ENCODE peak calls at places on chromosomes 11 and 22, in seven cellular contexts. One of them, this sample, is unnamed.

GRCh38 chr11:126405374-126405773 is 49.9 kb downstream of the ST3GAL4 start:
- DNase-seq in NCI-H1417: no peak
- DNase-seq in activated T-helper 1 cell treated with anti-CD3 and anti-CD28 coated beads, Interleukin-2, amount 50 U/mL, for 16 hours: no peak
- DNase-seq in C1 segment of cervical spinal cord: no peak
- DNase-seq in stimulated activated CD4-positive, alpha-beta T cell treated with anti-CD3 and anti-CD28 coated beads, Interleukin-2, amount 100 ng/mL, for 24 hours: no peak
- DNase-seq in NCI-H146: no peak
- DNase-seq in pancreas: no peak
- DNase-seq in this sample: no peak

GRCh38 chr11:76193219-76193618 is 13.1 kb downstream of the WNT11 start:
- DNase-seq in NCI-H1417: no peak
- DNase-seq in activated T-helper 1 cell treated with anti-CD3 and anti-CD28 coated beads, Interleukin-2, amount 50 U/mL, for 16 hours: no peak
- DNase-seq in C1 segment of cervical spinal cord: no peak
- DNase-seq in stimulated activated CD4-positive, alpha-beta T cell treated with anti-CD3 and anti-CD28 coated beads, Interleukin-2, amount 100 ng/mL, for 24 hours: no peak
- DNase-seq in NCI-H146: no peak
- DNase-seq in pancreas: no peak
- DNase-seq in this sample: no peak

GRCh38 chr11:131389582-131389981 is 19.2 kb downstream of the NTM start:
- DNase-seq in NCI-H1417: no peak
- DNase-seq in activated T-helper 1 cell treated with anti-CD3 and anti-CD28 coated beads, Interleukin-2, amount 50 U/mL, for 16 hours: no peak
- DNase-seq in C1 segment of cervical spinal cord: no peak
- DNase-seq in stimulated activated CD4-positive, alpha-beta T cell treated with anti-CD3 and anti-CD28 coated beads, Interleukin-2, amount 100 ng/mL, for 24 hours: no peak
- DNase-seq in NCI-H146: no peak
- DNase-seq in pancreas: no peak
- DNase-seq in this sample: no peak

GRCh38 chr11:6926208-6927029 is at the start of gene ZNF215:
- DNase-seq in NCI-H1417: peak
- DNase-seq in activated T-helper 1 cell treated with anti-CD3 and anti-CD28 coated beads, Interleukin-2, amount 50 U/mL, for 16 hours: no peak
- DNase-seq in C1 segment of cervical spinal cord: no peak
- DNase-seq in stimulated activated CD4-positive, alpha-beta T cell treated with anti-CD3 and anti-CD28 coated beads, Interleukin-2, amount 100 ng/mL, for 24 hours: peak
- DNase-seq in NCI-H146: peak
- DNase-seq in pancreas: peak
- DNase-seq in this sample: peak

GRCh38 chr11:19605500-19606371 is 106.9 kb upstream of the NAV2 start:
- DNase-seq in NCI-H1417: peak
- DNase-seq in activated T-helper 1 cell treated with anti-CD3 and anti-CD28 coated beads, Interleukin-2, amount 50 U/mL, for 16 hours: no peak
- DNase-seq in C1 segment of cervical spinal cord: no peak
- DNase-seq in stimulated activated CD4-positive, alpha-beta T cell treated with anti-CD3 and anti-CD28 coated beads, Interleukin-2, amount 100 ng/mL, for 24 hours: no peak
- DNase-seq in NCI-H146: no peak
- DNase-seq in pancreas: no peak
- DNase-seq in this sample: no peak

GRCh38 chr22:30947821-30948454 is 20.6 kb downstream of the MORC2 start:
- DNase-seq in NCI-H1417: no peak
- DNase-seq in activated T-helper 1 cell treated with anti-CD3 and anti-CD28 coated beads, Interleukin-2, amount 50 U/mL, for 16 hours: no peak
- DNase-seq in C1 segment of cervical spinal cord: peak
- DNase-seq in stimulated activated CD4-positive, alpha-beta T cell treated with anti-CD3 and anti-CD28 coated beads, Interleukin-2, amount 100 ng/mL, for 24 hours: no peak
- DNase-seq in NCI-H146: no peak
- DNase-seq in pancreas: no peak
- DNase-seq in this sample: no peak

GRCh38 chr22:35524966-35525686 is 15.5 kb upstream of the RASD2 start:
- DNase-seq in NCI-H1417: peak
- DNase-seq in activated T-helper 1 cell treated with anti-CD3 and anti-CD28 coated beads, Interleukin-2, amount 50 U/mL, for 16 hours: no peak
- DNase-seq in C1 segment of cervical spinal cord: peak
- DNase-seq in stimulated activated CD4-positive, alpha-beta T cell treated with anti-CD3 and anti-CD28 coated beads, Interleukin-2, amount 100 ng/mL, for 24 hours: no peak
- DNase-seq in NCI-H146: peak
- DNase-seq in pancreas: no peak
- DNase-seq in this sample: peak

GRCh38 chr11:120153221-120153620 is 15.3 kb upstream of the TRIM29 start:
- DNase-seq in NCI-H1417: no peak
- DNase-seq in activated T-helper 1 cell treated with anti-CD3 and anti-CD28 coated beads, Interleukin-2, amount 50 U/mL, for 16 hours: no peak
- DNase-seq in C1 segment of cervical spinal cord: no peak
- DNase-seq in stimulated activated CD4-positive, alpha-beta T cell treated with anti-CD3 and anti-CD28 coated beads, Interleukin-2, amount 100 ng/mL, for 24 hours: no peak
- DNase-seq in NCI-H146: no peak
- DNase-seq in pancreas: no peak
- DNase-seq in this sample: no peak

GRCh38 chr11:118658372-118659313 is 20.8 kb downstream of the TREH start:
- DNase-seq in NCI-H1417: no peak
- DNase-seq in activated T-helper 1 cell treated with anti-CD3 and anti-CD28 coated beads, Interleukin-2, amount 50 U/mL, for 16 hours: no peak
- DNase-seq in C1 segment of cervical spinal cord: no peak
- DNase-seq in stimulated activated CD4-positive, alpha-beta T cell treated with anti-CD3 and anti-CD28 coated beads, Interleukin-2, amount 100 ng/mL, for 24 hours: no peak
- DNase-seq in NCI-H146: no peak
- DNase-seq in pancreas: no peak
- DNase-seq in this sample: no peak

GRCh38 chr22:50200333-50201190 is at the start of gene SELENOO:
- DNase-seq in NCI-H1417: peak
- DNase-seq in activated T-helper 1 cell treated with anti-CD3 and anti-CD28 coated beads, Interleukin-2, amount 50 U/mL, for 16 hours: peak
- DNase-seq in C1 segment of cervical spinal cord: peak
- DNase-seq in stimulated activated CD4-positive, alpha-beta T cell treated with anti-CD3 and anti-CD28 coated beads, Interleukin-2, amount 100 ng/mL, for 24 hours: peak
- DNase-seq in NCI-H146: peak
- DNase-seq in pancreas: peak
- DNase-seq in this sample: peak

GRCh38 chr22:23243006-23243573 is 62.8 kb downstream of the BCR start:
- DNase-seq in NCI-H1417: no peak
- DNase-seq in activated T-helper 1 cell treated with anti-CD3 and anti-CD28 coated beads, Interleukin-2, amount 50 U/mL, for 16 hours: peak
- DNase-seq in C1 segment of cervical spinal cord: no peak
- DNase-seq in stimulated activated CD4-positive, alpha-beta T cell treated with anti-CD3 and anti-CD28 coated beads, Interleukin-2, amount 100 ng/mL, for 24 hours: peak
- DNase-seq in NCI-H146: no peak
- DNase-seq in pancreas: no peak
- DNase-seq in this sample: no peak

GRCh38 chr11:57680552-57680874 is 12.6 kb downstream of the ZDHHC5 start:
- DNase-seq in NCI-H1417: no peak
- DNase-seq in activated T-helper 1 cell treated with anti-CD3 and anti-CD28 coated beads, Interleukin-2, amount 50 U/mL, for 16 hours: no peak
- DNase-seq in C1 segment of cervical spinal cord: no peak
- DNase-seq in stimulated activated CD4-positive, alpha-beta T cell treated with anti-CD3 and anti-CD28 coated beads, Interleukin-2, amount 100 ng/mL, for 24 hours: no peak
- DNase-seq in NCI-H146: no peak
- DNase-seq in pancreas: no peak
- DNase-seq in this sample: no peak

GRCh38 chr22:48607901-48608650 is 1219.6 kb downstream of the BRD1 start:
- DNase-seq in NCI-H1417: no peak
- DNase-seq in activated T-helper 1 cell treated with anti-CD3 and anti-CD28 coated beads, Interleukin-2, amount 50 U/mL, for 16 hours: no peak
- DNase-seq in C1 segment of cervical spinal cord: no peak
- DNase-seq in stimulated activated CD4-positive, alpha-beta T cell treated with anti-CD3 and anti-CD28 coated beads, Interleukin-2, amount 100 ng/mL, for 24 hours: no peak
- DNase-seq in NCI-H146: no peak
- DNase-seq in pancreas: no peak
- DNase-seq in this sample: no peak

GRCh38 chr11:2578934-2579280 is 120.9 kb downstream of the KCNQ1OT1 start:
- DNase-seq in NCI-H1417: no peak
- DNase-seq in activated T-helper 1 cell treated with anti-CD3 and anti-CD28 coated beads, Interleukin-2, amount 50 U/mL, for 16 hours: no peak
- DNase-seq in C1 segment of cervical spinal cord: no peak
- DNase-seq in stimulated activated CD4-positive, alpha-beta T cell treated with anti-CD3 and anti-CD28 coated beads, Interleukin-2, amount 100 ng/mL, for 24 hours: no peak
- DNase-seq in NCI-H146: no peak
- DNase-seq in pancreas: no peak
- DNase-seq in this sample: peak

GRCh38 chr22:47107431-47107830 is 345.0 kb downstream of the TBC1D22A start:
- DNase-seq in NCI-H1417: no peak
- DNase-seq in activated T-helper 1 cell treated with anti-CD3 and anti-CD28 coated beads, Interleukin-2, amount 50 U/mL, for 16 hours: no peak
- DNase-seq in C1 segment of cervical spinal cord: no peak
- DNase-seq in stimulated activated CD4-positive, alpha-beta T cell treated with anti-CD3 and anti-CD28 coated beads, Interleukin-2, amount 100 ng/mL, for 24 hours: no peak
- DNase-seq in NCI-H146: no peak
- DNase-seq in pancreas: no peak
- DNase-seq in this sample: no peak

GRCh38 chr11:112822478-112823274 is 138.5 kb upstream of the NCAM1 start:
- DNase-seq in NCI-H1417: no peak
- DNase-seq in activated T-helper 1 cell treated with anti-CD3 and anti-CD28 coated beads, Interleukin-2, amount 50 U/mL, for 16 hours: no peak
- DNase-seq in C1 segment of cervical spinal cord: no peak
- DNase-seq in stimulated activated CD4-positive, alpha-beta T cell treated with anti-CD3 and anti-CD28 coated beads, Interleukin-2, amount 100 ng/mL, for 24 hours: no peak
- DNase-seq in NCI-H146: peak
- DNase-seq in pancreas: no peak
- DNase-seq in this sample: no peak

GRCh38 chr22:29093501-29093921 is 20.7 kb downstream of the KREMEN1 start:
- DNase-seq in NCI-H1417: no peak
- DNase-seq in activated T-helper 1 cell treated with anti-CD3 and anti-CD28 coated beads, Interleukin-2, amount 50 U/mL, for 16 hours: no peak
- DNase-seq in C1 segment of cervical spinal cord: no peak
- DNase-seq in stimulated activated CD4-positive, alpha-beta T cell treated with anti-CD3 and anti-CD28 coated beads, Interleukin-2, amount 100 ng/mL, for 24 hours: no peak
- DNase-seq in NCI-H146: no peak
- DNase-seq in pancreas: no peak
- DNase-seq in this sample: no peak

GRCh38 chr11:1744137-1744878 is 6.1 kb downstream of the IFITM10 start:
- DNase-seq in NCI-H1417: no peak
- DNase-seq in activated T-helper 1 cell treated with anti-CD3 and anti-CD28 coated beads, Interleukin-2, amount 50 U/mL, for 16 hours: no peak
- DNase-seq in C1 segment of cervical spinal cord: peak
- DNase-seq in stimulated activated CD4-positive, alpha-beta T cell treated with anti-CD3 and anti-CD28 coated beads, Interleukin-2, amount 100 ng/mL, for 24 hours: no peak
- DNase-seq in NCI-H146: no peak
- DNase-seq in pancreas: no peak
- DNase-seq in this sample: no peak

GRCh38 chr11:57379732-57380131 is 1.2 kb downstream of the PRG3 start:
- DNase-seq in NCI-H1417: no peak
- DNase-seq in activated T-helper 1 cell treated with anti-CD3 and anti-CD28 coated beads, Interleukin-2, amount 50 U/mL, for 16 hours: no peak
- DNase-seq in C1 segment of cervical spinal cord: no peak
- DNase-seq in stimulated activated CD4-positive, alpha-beta T cell treated with anti-CD3 and anti-CD28 coated beads, Interleukin-2, amount 100 ng/mL, for 24 hours: no peak
- DNase-seq in NCI-H146: no peak
- DNase-seq in pancreas: no peak
- DNase-seq in this sample: no peak